ENCODE peak calls at places on chromosomes 13 and 19, in ten cellular contexts. D is heart left ventricle, B is breast epithelium, Y is uterus, I is tibial nerve, R is right lobe of liver, S is K562, M is IMR-90, H is transverse colon, Z is adrenal gland. C is an unnamed sample. For H3K36me3 and H3K9me3, the result is how much of the 10 kb centered on the place peaks cover.

GRCh38 chr19:48858984-48859710 is 9.3 kb downstream of the PLEKHA4 start:
- DNase-seq in Y (no peak), B (no peak), S (peak), H (peak), I (no peak), Z (peak), R (no peak), M (no peak), D (no peak), C (no peak)

GRCh38 chr13:23506071-23506820 is 64.0 kb upstream of the TNFRSF19 start:
- DNase-seq in S (no peak), R (no peak), Z (no peak), B (no peak), Y (no peak), I (no peak), D (peak), H (no peak), M (peak), C (no peak)

GRCh38 chr13:66532845-66533244 is 697.3 kb downstream of the PCDH9 start:
- DNase-seq in I (no peak), Z (no peak), D (no peak), H (no peak), S (no peak), B (no peak), R (no peak), Y (no peak), M (no peak), C (no peak)

GRCh38 chr13:45412274-45413049 is 5.7 kb downstream of the SLC25A30 start:
- DNase-seq in B (no peak), R (no peak), D (no peak), Z (no peak), S (no peak), H (no peak), I (no peak), M (peak), Y (no peak), C (no peak)

GRCh38 chr19:6350688-6351087 is 10.6 kb upstream of the CLPP start:
- DNase-seq in H (no peak), M (no peak), R (no peak), Z (no peak), S (no peak), Y (no peak), D (no peak), I (no peak), B (no peak), C (peak)

GRCh38 chr13:40271511-40271910 is 394.9 kb downstream of the FOXO1 start:
- DNase-seq in B (no peak), Y (peak), R (no peak), Z (no peak), S (no peak), D (peak), M (no peak), H (peak), I (peak), C (no peak)

GRCh38 chr19:2097330-2098327 is 914 bp downstream of the IZUMO4 start:
- DNase-seq in Y (peak), B (no peak), Z (no peak), R (no peak), H (peak), D (peak), M (no peak), S (no peak), I (no peak), C (peak)

GRCh38 chr13:106533940-106534843 is 1.3 kb downstream of the EFNB2 start:
- DNase-seq in B (no peak), I (no peak), Z (peak), R (peak), H (peak), M (peak), S (no peak), D (peak), Y (peak), C (peak)

GRCh38 chr19:36051637-36052036 is 2.4 kb downstream of the THAP8 start:
- DNase-seq in Y (no peak), R (no peak), Z (no peak), D (no peak), B (no peak), I (no peak), H (no peak), S (no peak), M (no peak), C (no peak)

GRCh38 chr19:46614114-46614701 is 10.7 kb downstream of the PTGIR start:
- DNase-seq in D (peak), I (peak), Z (peak), S (peak), Y (peak), R (peak), M (peak), H (peak), B (peak), C (peak)

GRCh38 chr13:57716295-57716694 is 84.8 kb downstream of the PCDH17 start:
- DNase-seq in B (no peak), S (no peak), H (no peak), M (no peak), Y (no peak), R (no peak), D (no peak), Z (no peak), I (no peak), C (no peak)

GRCh38 chr19:3336680-3337523 is 29.5 kb upstream of the NFIC start:
- DNase-seq in I (peak), M (peak), R (peak), B (peak), S (no peak), H (peak), D (peak), Z (peak), Y (peak), C (peak)

GRCh38 chr19:3340340-3340739 is 26.0 kb upstream of the NFIC start:
- DNase-seq in M (no peak), R (no peak), S (no peak), B (no peak), D (no peak), I (no peak), H (no peak), Z (no peak), Y (no peak), C (no peak)

GRCh38 chr19:3335431-3336350 is 30.7 kb upstream of the NFIC start:
- DNase-seq in R (peak), H (peak), D (peak), B (no peak), S (no peak), M (peak), Z (peak), Y (peak), I (no peak), C (no peak)

GRCh38 chr19:3336351-3336679 is 30.1 kb upstream of the NFIC start:
- DNase-seq in B (no peak), I (no peak), H (no peak), Y (no peak), R (no peak), Z (no peak), M (no peak), D (no peak), S (no peak), C (no peak)

GRCh38 chr19:3338541-3339181 is 27.7 kb upstream of the NFIC start:
- DNase-seq in R (peak), H (peak), M (no peak), S (no peak), Y (no peak), I (no peak), D (no peak), B (peak), Z (peak), C (peak)
- TF ChIP-seq POLR2A in R (peak), H (peak), M (no peak), S (no peak), Y (no peak), I (no peak), D (no peak), B (no peak), Z (no peak), C (peak)

GRCh38 chr13:110311721-110312668 is 4.9 kb downstream of the COL4A2 start:
- DNase-seq in R (no peak), H (no peak), I (no peak), B (no peak), Z (no peak), S (no peak), Y (no peak), M (no peak), D (peak), C (no peak)
- H3K36me3 ChIP-seq in R (under half), H (under half), I (under half), B (under half), Z (under half), S (under half), Y (under half), M (half or more), D (under half), C (under half)

GRCh38 chr13:27925220-27925991 is 5.6 kb downstream of the PDX1 start:
- DNase-seq in D (no peak), H (no peak), I (no peak), Y (no peak), R (no peak), S (no peak), M (no peak), Z (no peak), B (no peak), C (no peak)

GRCh38 chr13:27928353-27928804 is 8.6 kb downstream of the PDX1 start:
- DNase-seq in B (no peak), Z (no peak), H (no peak), M (no peak), I (no peak), S (no peak), D (no peak), Y (no peak), R (no peak), C (no peak)

GRCh38 chr13:27924529-27925141 is 4.8 kb downstream of the PDX1 start:
- DNase-seq in Y (no peak), D (no peak), M (no peak), Z (no peak), R (no peak), S (no peak), H (no peak), B (no peak), I (no peak), C (no peak)

GRCh38 chr13:27927444-27928352 is 7.9 kb downstream of the PDX1 start:
- DNase-seq in R (no peak), H (no peak), M (no peak), S (no peak), I (no peak), D (no peak), Y (no peak), B (no peak), Z (no peak), C (no peak)

DNA sequence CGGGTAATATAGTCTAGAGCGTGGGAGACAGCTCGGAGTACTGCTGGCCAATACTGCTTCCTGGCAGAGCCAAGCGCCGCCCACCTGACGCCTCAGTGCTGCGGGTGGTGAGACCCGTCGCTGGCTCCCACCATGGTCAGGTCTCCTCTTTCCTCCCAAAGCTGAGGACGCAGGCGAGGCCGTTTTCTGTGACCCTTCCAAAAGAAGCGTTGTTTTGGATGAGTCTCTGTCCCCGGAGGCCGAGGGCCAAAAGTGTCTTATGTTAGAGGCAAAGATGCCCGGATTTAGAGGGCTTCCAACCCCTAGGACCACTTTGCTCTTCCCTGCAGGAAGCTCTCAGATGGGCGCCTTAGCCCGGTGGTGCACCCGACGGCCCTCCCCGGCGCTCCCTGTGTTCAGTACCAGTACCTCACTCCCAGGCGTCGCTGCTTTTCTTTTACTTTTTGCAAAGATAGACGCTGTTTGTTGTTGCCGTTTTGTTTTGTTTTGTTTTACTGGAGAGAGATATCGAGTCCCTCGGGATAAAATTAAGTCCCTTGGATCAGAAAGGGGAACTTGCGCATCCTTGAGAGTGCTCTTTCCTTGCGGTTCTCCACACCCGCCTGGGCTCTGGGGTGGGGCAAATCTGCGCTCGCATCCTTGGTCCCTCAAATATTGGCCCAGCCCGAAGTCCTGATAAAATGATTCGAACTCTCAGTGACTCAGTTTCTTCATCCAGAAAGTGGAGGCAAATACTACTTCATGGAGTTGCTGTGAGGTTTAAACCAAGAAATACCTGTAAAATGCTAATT is 7.0 kb downstream of the PDX1 start:
- DNase-seq in Y (no peak), S (no peak), H (no peak), D (no peak), M (no peak), I (no peak), B (no peak), R (no peak), Z (no peak), C (no peak)
- H3K9me3 ChIP-seq in Y (under half), S (under half), H (under half), D (under half), M (under half), I (under half), B (under half), R (under half), Z (under half), C (under half)

GRCh38 chr19:16657384-16657783 is 2.6 kb downstream of the SMIM7 start:
- DNase-seq in R (no peak), B (no peak), Z (no peak), S (no peak), H (no peak), Y (no peak), D (no peak), M (no peak), I (no peak), C (no peak)

GRCh38 chr19:16661480-16662034 is 618 bp downstream of the TMEM38A start:
- DNase-seq in I (peak), Y (peak), M (no peak), B (no peak), Z (peak), H (peak), R (peak), D (peak), S (no peak), C (no peak)

GRCh38 chr19:16659464-16659831 is 496 bp downstream of the SMIM7 start:
- DNase-seq in I (no peak), S (no peak), D (no peak), M (no peak), B (no peak), Z (no peak), R (no peak), Y (no peak), H (no peak), C (no peak)

GRCh38 chr19:16659832-16660708 is at the start of gene SMIM7:
- DNase-seq in R (peak), H (peak), D (peak), Y (peak), S (peak), I (peak), B (peak), Z (peak), M (peak), C (peak)

GRCh38 chr19:16660763-16661479 is at the start of gene TMEM38A:
- DNase-seq in M (no peak), H (peak), R (peak), S (peak), Z (peak), Y (peak), D (peak), I (peak), B (peak), C (peak)
- TF ChIP-seq POLR2A in M (no peak), H (peak), R (peak), S (no peak), Z (no peak), Y (no peak), D (peak), I (no peak), B (no peak), C (peak)

DNA sequence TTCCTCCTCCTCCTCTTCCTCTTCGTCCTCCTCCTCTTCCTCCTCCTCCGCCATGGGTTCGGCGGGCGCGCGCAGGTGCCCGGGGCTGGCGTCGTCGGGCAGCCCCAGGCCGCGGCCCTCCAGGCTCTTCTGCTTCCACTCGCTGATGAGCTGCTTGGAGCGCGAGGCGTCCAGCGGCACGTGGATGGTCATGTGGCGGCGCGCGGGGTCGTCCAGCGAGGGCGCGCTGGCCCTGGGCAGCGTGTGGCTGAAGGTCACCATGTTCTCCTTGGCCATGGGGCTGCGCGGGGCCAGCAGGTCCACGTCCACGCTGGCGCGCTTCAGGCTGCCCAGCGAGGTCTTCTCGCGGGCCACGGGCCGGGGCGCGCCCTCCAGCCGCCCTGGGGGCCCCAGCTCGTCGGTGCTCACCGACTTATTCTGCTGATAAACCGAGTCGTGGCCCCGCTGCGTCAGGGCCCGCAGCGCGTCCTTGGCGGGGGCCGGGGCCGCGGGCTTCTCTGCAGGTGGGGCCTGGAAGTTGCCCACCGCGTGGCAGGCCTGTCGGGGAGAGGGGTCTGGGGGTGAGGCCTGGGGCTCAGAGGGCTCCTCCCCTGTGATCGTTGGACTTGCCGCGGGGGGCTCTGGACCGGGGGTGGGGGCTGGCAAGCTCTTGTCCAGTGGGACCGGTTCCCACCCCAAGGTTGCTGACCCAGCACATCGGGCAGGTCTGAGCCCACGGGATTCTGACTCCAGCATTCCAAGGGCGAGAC is 8.2 kb downstream of the PLPPR3 start:
- DNase-seq in D (no peak), Y (no peak), H (no peak), S (no peak), M (no peak), R (no peak), B (no peak), Z (no peak), I (no peak), C (no peak)
- H3K36me3 ChIP-seq in D (under half), Y (under half), H (under half), S (half or more), M (half or more), R (under half), B (under half), Z (under half), I (under half), C (under half)